ENCODE peak calls at places on chromosomes 16 and 17, in seven cellular contexts. One of them, this sample, is unnamed.

GRCh38 chr17:43028221-43028861 is 3.3 kb downstream of the RND2 start:
- DNase-seq in CD8-positive, alpha-beta memory T cell: no peak
- DNase-seq in cardiac fibroblast: no peak
- DNase-seq in ovary: no peak
- DNase-seq in lower lobe of right lung: no peak
- DNase-seq in fibroblast of villous mesenchyme: no peak
- DNase-seq in effector memory CD4-positive, alpha-beta T cell: no peak
- DNase-seq in this sample: no peak

GRCh38 chr17:76277300-76278267 is 12.4 kb downstream of the UBALD2 start:
- DNase-seq in CD8-positive, alpha-beta memory T cell: no peak
- DNase-seq in cardiac fibroblast: no peak
- DNase-seq in ovary: no peak
- DNase-seq in lower lobe of right lung: no peak
- DNase-seq in fibroblast of villous mesenchyme: no peak
- DNase-seq in effector memory CD4-positive, alpha-beta T cell: no peak
- DNase-seq in this sample: no peak

GRCh38 chr17:15261063-15261817 is 3.9 kb downstream of the PMP22 start:
- DNase-seq in CD8-positive, alpha-beta memory T cell: no peak
- DNase-seq in cardiac fibroblast: peak
- DNase-seq in ovary: peak
- DNase-seq in lower lobe of right lung: peak
- DNase-seq in fibroblast of villous mesenchyme: peak
- DNase-seq in effector memory CD4-positive, alpha-beta T cell: no peak
- DNase-seq in this sample: no peak

GRCh38 chr17:47736501-47737211 is 3.6 kb downstream of the TBX21 start:
- DNase-seq in CD8-positive, alpha-beta memory T cell: no peak
- DNase-seq in cardiac fibroblast: no peak
- DNase-seq in ovary: no peak
- DNase-seq in lower lobe of right lung: no peak
- DNase-seq in fibroblast of villous mesenchyme: no peak
- DNase-seq in effector memory CD4-positive, alpha-beta T cell: no peak
- DNase-seq in this sample: no peak

GRCh38 chr17:10556301-10557005 is 7.0 kb upstream of the MYH2 start:
- DNase-seq in CD8-positive, alpha-beta memory T cell: no peak
- DNase-seq in cardiac fibroblast: no peak
- DNase-seq in ovary: no peak
- DNase-seq in lower lobe of right lung: no peak
- DNase-seq in fibroblast of villous mesenchyme: no peak
- DNase-seq in effector memory CD4-positive, alpha-beta T cell: no peak
- DNase-seq in this sample: no peak

GRCh38 chr17:29190039-29190438 is 9.8 kb upstream of the MYO18A start:
- DNase-seq in CD8-positive, alpha-beta memory T cell: no peak
- DNase-seq in cardiac fibroblast: no peak
- DNase-seq in ovary: no peak
- DNase-seq in lower lobe of right lung: no peak
- DNase-seq in fibroblast of villous mesenchyme: no peak
- DNase-seq in effector memory CD4-positive, alpha-beta T cell: no peak
- DNase-seq in this sample: no peak

GRCh38 chr16:88315543-88316105 is 67.1 kb upstream of the ZNF469 start:
- DNase-seq in CD8-positive, alpha-beta memory T cell: no peak
- DNase-seq in cardiac fibroblast: peak
- DNase-seq in ovary: no peak
- DNase-seq in lower lobe of right lung: no peak
- DNase-seq in fibroblast of villous mesenchyme: peak
- DNase-seq in effector memory CD4-positive, alpha-beta T cell: no peak
- DNase-seq in this sample: no peak

GRCh38 chr16:14172200-14172805 is 101.2 kb downstream of the MRTFB start:
- DNase-seq in CD8-positive, alpha-beta memory T cell: no peak
- DNase-seq in cardiac fibroblast: peak
- DNase-seq in ovary: no peak
- DNase-seq in lower lobe of right lung: no peak
- DNase-seq in fibroblast of villous mesenchyme: peak
- DNase-seq in effector memory CD4-positive, alpha-beta T cell: no peak
- DNase-seq in this sample: no peak

GRCh38 chr17:31508310-31509094 is 117.0 kb downstream of the RAB11FIP4 start:
- DNase-seq in CD8-positive, alpha-beta memory T cell: peak
- DNase-seq in cardiac fibroblast: no peak
- DNase-seq in ovary: no peak
- DNase-seq in lower lobe of right lung: no peak
- DNase-seq in fibroblast of villous mesenchyme: no peak
- DNase-seq in effector memory CD4-positive, alpha-beta T cell: peak
- DNase-seq in this sample: peak

GRCh38 chr16:26433807-26434206 is 632.9 kb upstream of the C16orf82 start:
- DNase-seq in CD8-positive, alpha-beta memory T cell: no peak
- DNase-seq in cardiac fibroblast: no peak
- DNase-seq in ovary: no peak
- DNase-seq in lower lobe of right lung: no peak
- DNase-seq in fibroblast of villous mesenchyme: no peak
- DNase-seq in effector memory CD4-positive, alpha-beta T cell: no peak
- DNase-seq in this sample: no peak

GRCh38 chr17:62714016-62714777 is 86.7 kb downstream of the MRC2 start:
- DNase-seq in CD8-positive, alpha-beta memory T cell: no peak
- DNase-seq in cardiac fibroblast: peak
- DNase-seq in ovary: no peak
- DNase-seq in lower lobe of right lung: no peak
- DNase-seq in fibroblast of villous mesenchyme: no peak
- DNase-seq in effector memory CD4-positive, alpha-beta T cell: no peak
- DNase-seq in this sample: no peak

GRCh38 chr17:62716834-62717588 is 89.5 kb downstream of the MRC2 start:
- DNase-seq in CD8-positive, alpha-beta memory T cell: no peak
- DNase-seq in cardiac fibroblast: no peak
- DNase-seq in ovary: no peak
- DNase-seq in lower lobe of right lung: no peak
- DNase-seq in fibroblast of villous mesenchyme: no peak
- DNase-seq in effector memory CD4-positive, alpha-beta T cell: no peak
- DNase-seq in this sample: no peak

GRCh38 chr17:62712011-62712615 is 84.6 kb downstream of the MRC2 start:
- DNase-seq in CD8-positive, alpha-beta memory T cell: no peak
- DNase-seq in cardiac fibroblast: no peak
- DNase-seq in ovary: no peak
- DNase-seq in lower lobe of right lung: no peak
- DNase-seq in fibroblast of villous mesenchyme: no peak
- DNase-seq in effector memory CD4-positive, alpha-beta T cell: no peak
- DNase-seq in this sample: no peak

GRCh38 chr17:62715882-62716390 is 88.5 kb downstream of the MRC2 start:
- DNase-seq in CD8-positive, alpha-beta memory T cell: no peak
- DNase-seq in cardiac fibroblast: no peak
- DNase-seq in ovary: no peak
- DNase-seq in lower lobe of right lung: no peak
- DNase-seq in fibroblast of villous mesenchyme: no peak
- DNase-seq in effector memory CD4-positive, alpha-beta T cell: no peak
- DNase-seq in this sample: no peak

GRCh38 chr17:62713096-62713870 is 85.8 kb downstream of the MRC2 start:
- DNase-seq in CD8-positive, alpha-beta memory T cell: no peak
- DNase-seq in cardiac fibroblast: no peak
- DNase-seq in ovary: no peak
- DNase-seq in lower lobe of right lung: no peak
- DNase-seq in fibroblast of villous mesenchyme: no peak
- DNase-seq in effector memory CD4-positive, alpha-beta T cell: no peak
- DNase-seq in this sample: no peak
- H3K4me3 ChIP-seq in CD8-positive, alpha-beta memory T cell: no peak
- H3K4me3 ChIP-seq in cardiac fibroblast: no peak
- H3K4me3 ChIP-seq in ovary: no peak
- H3K4me3 ChIP-seq in lower lobe of right lung: no peak
- H3K4me3 ChIP-seq in fibroblast of villous mesenchyme: no peak
- H3K4me3 ChIP-seq in effector memory CD4-positive, alpha-beta T cell: no peak
- H3K4me3 ChIP-seq in this sample: no peak

DNA sequence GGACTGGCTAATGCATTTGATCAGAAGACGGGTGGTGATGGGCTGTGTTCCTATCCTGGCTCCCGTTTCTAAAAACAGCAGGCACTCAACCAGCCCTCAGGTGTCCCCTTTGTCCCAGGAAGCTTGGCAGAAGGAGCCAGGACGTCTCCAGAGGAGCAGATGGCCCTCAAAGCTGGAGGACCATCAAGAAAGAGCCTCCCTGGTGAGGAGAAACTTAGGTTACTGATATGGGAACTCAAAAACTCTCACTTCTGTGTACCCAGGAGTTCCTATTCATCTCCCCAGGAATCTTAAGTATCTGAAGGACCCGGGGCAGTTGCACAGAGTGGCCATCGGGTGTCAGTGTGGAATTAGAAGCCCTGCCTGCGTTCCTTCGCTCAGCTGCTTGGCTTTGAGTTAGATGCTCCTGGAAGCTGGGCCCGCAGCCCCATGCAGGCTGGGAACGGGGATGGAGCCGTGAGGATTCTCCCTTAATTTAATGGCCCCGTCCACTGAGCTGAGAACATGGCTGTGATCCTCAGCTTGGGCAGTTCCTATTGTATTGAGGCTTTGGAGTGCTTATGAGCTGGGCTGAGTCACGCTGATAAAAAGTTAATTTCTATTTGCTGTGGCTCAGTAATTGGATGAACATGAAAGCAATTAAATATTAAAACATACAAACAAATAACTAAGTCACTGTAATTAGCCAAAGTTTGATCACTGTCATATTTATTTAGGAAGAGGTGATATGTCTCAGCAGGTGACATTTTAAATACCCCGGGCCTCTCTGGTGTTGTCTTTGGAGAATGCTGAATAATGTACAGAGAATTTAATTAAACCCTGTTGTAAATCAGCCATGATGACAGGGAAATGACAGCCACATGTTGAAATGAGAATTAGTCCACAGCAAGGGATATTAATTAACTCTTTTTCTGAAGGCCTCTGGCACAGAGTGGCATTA is 402.1 kb downstream of the SEC14L1 start:
- DNase-seq in CD8-positive, alpha-beta memory T cell: peak
- DNase-seq in cardiac fibroblast: peak
- DNase-seq in ovary: peak
- DNase-seq in lower lobe of right lung: peak
- DNase-seq in fibroblast of villous mesenchyme: peak
- DNase-seq in effector memory CD4-positive, alpha-beta T cell: peak
- DNase-seq in this sample: peak
- H3K4me3 ChIP-seq in CD8-positive, alpha-beta memory T cell: no peak
- H3K4me3 ChIP-seq in cardiac fibroblast: no peak
- H3K4me3 ChIP-seq in ovary: no peak
- H3K4me3 ChIP-seq in lower lobe of right lung: no peak
- H3K4me3 ChIP-seq in fibroblast of villous mesenchyme: no peak
- H3K4me3 ChIP-seq in effector memory CD4-positive, alpha-beta T cell: no peak
- H3K4me3 ChIP-seq in this sample: no peak

DNA sequence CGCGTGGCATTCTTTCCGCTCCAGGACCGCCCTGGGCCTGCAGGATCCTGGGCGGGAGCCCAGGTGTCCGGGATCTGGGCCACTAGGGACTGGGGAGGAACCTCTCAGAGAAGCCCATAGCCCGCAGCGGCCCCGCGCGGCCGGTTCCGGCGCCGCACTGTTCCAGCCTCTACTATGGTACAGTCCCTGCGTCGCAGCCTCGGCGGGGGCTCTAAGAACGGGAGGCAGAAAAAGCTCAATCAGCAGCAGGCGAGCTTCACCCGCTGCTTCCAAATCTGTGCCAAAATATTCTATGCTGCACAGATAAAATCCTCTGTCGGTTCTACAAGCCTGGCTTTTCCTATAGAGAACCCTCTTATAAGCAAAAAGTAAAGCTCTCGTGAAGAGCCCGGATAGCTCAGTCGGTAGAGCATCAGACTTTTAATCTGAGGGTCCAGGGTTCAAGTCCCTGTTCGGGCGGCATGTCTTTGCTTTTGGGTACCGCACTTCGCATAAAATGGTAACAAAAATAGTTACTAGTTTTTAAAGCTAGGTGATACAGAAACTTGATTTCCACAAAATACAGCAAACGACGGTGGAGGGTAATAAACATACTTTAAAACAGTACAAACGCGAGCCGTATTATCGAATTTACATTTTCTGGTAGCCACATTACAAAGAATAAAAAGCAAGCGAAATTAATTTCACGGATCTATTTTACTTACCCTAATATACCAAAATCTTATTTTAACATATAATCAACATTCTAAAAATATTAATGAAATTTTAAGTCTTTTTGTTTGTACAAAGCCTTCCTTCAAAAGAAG is 658 bp upstream of the ALOXE3 start:
- DNase-seq in CD8-positive, alpha-beta memory T cell: peak
- DNase-seq in cardiac fibroblast: peak
- DNase-seq in ovary: peak
- DNase-seq in lower lobe of right lung: peak
- DNase-seq in fibroblast of villous mesenchyme: peak
- DNase-seq in effector memory CD4-positive, alpha-beta T cell: peak
- DNase-seq in this sample: peak
- H3K4me3 ChIP-seq in CD8-positive, alpha-beta memory T cell: peak
- H3K4me3 ChIP-seq in cardiac fibroblast: peak
- H3K4me3 ChIP-seq in ovary: peak
- H3K4me3 ChIP-seq in lower lobe of right lung: peak
- H3K4me3 ChIP-seq in fibroblast of villous mesenchyme: peak
- H3K4me3 ChIP-seq in effector memory CD4-positive, alpha-beta T cell: peak
- H3K4me3 ChIP-seq in this sample: peak

GRCh38 chr17:63998721-63999679 is 849 bp downstream of the PRR29 start:
- DNase-seq in CD8-positive, alpha-beta memory T cell: no peak
- DNase-seq in cardiac fibroblast: no peak
- DNase-seq in ovary: no peak
- DNase-seq in lower lobe of right lung: peak
- DNase-seq in fibroblast of villous mesenchyme: no peak
- DNase-seq in effector memory CD4-positive, alpha-beta T cell: peak
- DNase-seq in this sample: no peak

GRCh38 chr17:64001763-64002529 is 3.8 kb downstream of the PRR29 start:
- DNase-seq in CD8-positive, alpha-beta memory T cell: no peak
- DNase-seq in cardiac fibroblast: peak
- DNase-seq in ovary: no peak
- DNase-seq in lower lobe of right lung: peak
- DNase-seq in fibroblast of villous mesenchyme: no peak
- DNase-seq in effector memory CD4-positive, alpha-beta T cell: no peak
- DNase-seq in this sample: no peak

GRCh38 chr17:63998050-63998720 is at the start of gene PRR29:
- DNase-seq in CD8-positive, alpha-beta memory T cell: peak
- DNase-seq in cardiac fibroblast: peak
- DNase-seq in ovary: peak
- DNase-seq in lower lobe of right lung: peak
- DNase-seq in fibroblast of villous mesenchyme: peak
- DNase-seq in effector memory CD4-positive, alpha-beta T cell: peak
- DNase-seq in this sample: no peak

GRCh38 chr17:64001091-64001579 is 3.0 kb downstream of the PRR29 start:
- DNase-seq in CD8-positive, alpha-beta memory T cell: no peak
- DNase-seq in cardiac fibroblast: no peak
- DNase-seq in ovary: no peak
- DNase-seq in lower lobe of right lung: no peak
- DNase-seq in fibroblast of villous mesenchyme: no peak
- DNase-seq in effector memory CD4-positive, alpha-beta T cell: no peak
- DNase-seq in this sample: no peak

DNA sequence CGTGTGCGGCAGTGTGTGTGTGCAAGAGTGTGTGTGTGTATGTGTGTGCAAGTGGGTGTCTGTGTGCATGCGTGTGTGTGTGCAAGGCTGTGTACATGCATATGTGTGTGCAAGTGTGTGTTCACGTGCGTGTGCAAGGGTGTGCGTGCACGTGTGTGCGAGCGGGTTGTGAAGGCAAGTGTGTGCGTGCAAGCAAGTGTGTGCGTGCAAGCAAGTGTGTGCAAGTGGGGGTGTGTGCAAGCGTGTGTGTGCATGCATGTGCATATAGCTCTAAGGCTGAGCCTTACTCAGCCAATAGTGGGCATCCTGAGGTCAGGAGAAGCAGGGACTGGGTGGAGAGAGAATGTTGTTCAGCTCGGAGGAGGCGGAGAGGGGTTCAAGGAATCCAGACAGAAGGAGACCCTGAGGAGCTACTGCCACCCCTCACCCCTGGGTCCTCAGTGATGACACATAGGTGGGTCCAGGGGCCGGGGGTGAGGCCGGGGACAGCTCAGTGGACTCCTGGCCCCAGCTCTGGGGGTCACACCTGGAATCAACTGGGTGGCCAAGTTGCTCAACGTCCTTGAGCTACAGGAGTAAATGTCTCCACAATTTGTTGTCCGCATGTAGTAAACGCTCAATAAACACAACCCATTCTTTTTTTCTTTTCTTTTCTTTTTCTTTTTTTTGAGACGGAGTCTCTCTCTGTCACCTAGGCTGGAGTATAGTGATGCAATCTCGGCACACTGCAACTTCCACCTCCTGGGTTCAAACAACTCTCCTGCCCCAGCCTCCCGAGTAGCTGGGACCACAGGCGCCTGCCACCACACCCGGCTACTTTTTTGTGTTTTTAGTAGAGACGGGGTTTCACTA is 1.8 kb downstream of the PRR29 start:
- DNase-seq in CD8-positive, alpha-beta memory T cell: no peak
- DNase-seq in cardiac fibroblast: no peak
- DNase-seq in ovary: no peak
- DNase-seq in lower lobe of right lung: no peak
- DNase-seq in fibroblast of villous mesenchyme: no peak
- DNase-seq in effector memory CD4-positive, alpha-beta T cell: no peak
- DNase-seq in this sample: no peak
- H3K4me3 ChIP-seq in CD8-positive, alpha-beta memory T cell: no peak
- H3K4me3 ChIP-seq in cardiac fibroblast: no peak
- H3K4me3 ChIP-seq in ovary: no peak
- H3K4me3 ChIP-seq in lower lobe of right lung: no peak
- H3K4me3 ChIP-seq in fibroblast of villous mesenchyme: no peak
- H3K4me3 ChIP-seq in effector memory CD4-positive, alpha-beta T cell: no peak
- H3K4me3 ChIP-seq in this sample: no peak